ENCODE peak calls at places on chromosome 1, in eight cellular contexts. N, P, D, X, O, H, Q and U are unnamed samples.
A peak's percentile ranks its signal among the peaks of the same experiment; 100 is the strongest.

GRCh38 chr1:47224676-47225399 is 7.2 kb downstream of the TAL1 start:
- DNase-seq in N (no peak), P (no peak), D (no peak), X (no peak), O (no peak), H (no peak), Q (no peak), U (no peak)

GRCh38 chr1:154353460-154353904 is 28.2 kb downstream of the ATP8B2 start:
- DNase-seq in N (no peak), P (peak; percentile 54), D (peak; percentile 44), X (no peak), O (peak; percentile 51), H (no peak), Q (no peak), U (peak; percentile 72)

GRCh38 chr1:21956720-21957552 is 19.8 kb upstream of the HSPG2 start:
- DNase-seq in N (no peak), P (peak; percentile 47), D (peak; percentile 66), X (peak; percentile 81), O (peak; percentile 89), H (no peak), Q (no peak), U (peak; percentile 73)

GRCh38 chr1:55560246-55560645 is 345.1 kb upstream of the USP24 start:
- DNase-seq in N (no peak), P (peak; percentile 18), D (no peak), X (no peak), O (no peak), H (no peak), Q (no peak), U (no peak)

GRCh38 chr1:17507916-17508315 is 31.6 kb upstream of the ARHGEF10L start:
- DNase-seq in N (no peak), P (no peak), D (peak; percentile 39), X (no peak), O (no peak), H (no peak), Q (no peak), U (no peak)

GRCh38 chr1:116569776-116570357 is 959 bp downstream of the CD58 start:
- DNase-seq in N (peak; percentile 19), P (no peak), D (peak; percentile 80), X (peak; percentile 72), O (peak; percentile 58), H (no peak), Q (no peak), U (peak; percentile 63)

GRCh38 chr1:25724986-25725385 is 75.0 kb upstream of the SELENON start:
- DNase-seq in N (no peak), P (no peak), D (no peak), X (no peak), O (no peak), H (no peak), Q (no peak), U (no peak)

GRCh38 chr1:45340816-45341215 is 576 bp upstream of the MUTYH start:
- DNase-seq in N (no peak), P (no peak), D (no peak), X (no peak), O (no peak), H (no peak), Q (no peak), U (no peak)

GRCh38 chr1:151072224-151072623 is 1.7 kb downstream of the GABPB2 start:
- DNase-seq in N (no peak), P (no peak), D (no peak), X (no peak), O (no peak), H (no peak), Q (no peak), U (no peak)

GRCh38 chr1:57485643-57486042 is 61.8 kb upstream of the DAB1 start:
- DNase-seq in N (no peak), P (peak; percentile 76), D (no peak), X (no peak), O (no peak), H (no peak), Q (no peak), U (no peak)

GRCh38 chr1:28247603-28248272 is 11.6 kb upstream of the SESN2 start:
- DNase-seq in N (no peak), P (no peak), D (peak; percentile 21), X (no peak), O (no peak), H (no peak), Q (no peak), U (no peak)

GRCh38 chr1:28249879-28250295 is 9.4 kb upstream of the SESN2 start:
- DNase-seq in N (no peak), P (no peak), D (no peak), X (no peak), O (no peak), H (no peak), Q (no peak), U (no peak)

GRCh38 chr1:28246427-28246832 is 10.5 kb downstream of the ATP5IF1 start:
- DNase-seq in N (no peak), P (peak; percentile 47), D (peak; percentile 38), X (no peak), O (no peak), H (no peak), Q (no peak), U (no peak)

GRCh38 chr1:28249013-28249870 is 10.1 kb upstream of the SESN2 start:
- DNase-seq in N (no peak), P (peak; percentile 70), D (peak; percentile 50), X (peak; percentile 79), O (peak; percentile 80), H (no peak), Q (peak; percentile 65), U (peak; percentile 94)

DNA sequence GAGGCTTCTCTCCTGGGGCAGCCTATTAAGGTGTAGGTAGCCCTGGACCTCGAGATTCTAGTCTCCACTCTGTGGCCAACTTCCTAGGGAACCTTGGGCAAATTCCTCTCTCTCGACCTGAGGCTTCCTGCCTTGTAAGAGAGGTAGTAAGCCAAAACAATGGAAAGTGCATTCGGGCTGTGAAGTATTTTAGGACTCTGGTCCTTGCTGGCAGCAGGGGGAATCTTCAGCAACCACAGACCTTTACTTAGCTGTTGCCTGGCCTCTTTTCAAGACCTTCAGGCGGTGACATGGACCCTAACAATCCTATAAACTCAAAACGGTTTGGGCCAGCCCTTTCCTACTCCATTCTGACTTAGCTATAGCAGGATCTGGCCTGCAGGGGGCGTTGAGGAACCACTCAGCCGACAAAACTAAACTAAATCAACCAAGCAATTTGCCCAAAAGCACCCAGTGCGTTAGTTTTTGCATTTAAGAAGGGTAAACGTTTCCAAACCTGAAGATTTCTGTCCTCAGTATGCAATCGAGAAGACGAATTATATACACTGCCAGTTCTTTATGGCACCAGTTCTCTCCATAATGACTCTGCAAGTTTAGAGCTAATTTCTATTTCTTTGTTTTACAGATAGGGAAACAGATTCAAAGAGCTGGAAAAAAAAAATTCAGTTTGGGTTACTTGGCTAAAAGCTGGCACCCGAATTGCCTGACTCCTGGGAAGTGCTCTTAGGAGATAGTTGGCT is 10.9 kb upstream of the SESN2 start:
- DNase-seq in N (peak; percentile 77), P (peak; percentile 80), D (peak; percentile 89), X (peak; percentile 91), O (peak; percentile 88), H (no peak), Q (peak; percentile 59), U (peak; percentile 76)
- TF ChIP-seq POLR2A in N (no peak), P (no peak), D (no peak), X (no peak), O (no peak), H (no peak), Q (no peak), U (no peak)

GRCh38 chr1:209714338-209714737 is 9.7 kb downstream of the HSD11B1 start:
- DNase-seq in N (no peak), P (no peak), D (no peak), X (no peak), O (no peak), H (no peak), Q (no peak), U (no peak)
- H3K36me3 ChIP-seq in N (no peaks in the 10 kb centered on the region), P (no peaks in the 10 kb centered on the region), D (no peaks in the 10 kb centered on the region), X (no peaks in the 10 kb centered on the region), O (no peaks in the 10 kb centered on the region), H (no peaks in the 10 kb centered on the region), Q (no peaks in the 10 kb centered on the region), U (no peaks in the 10 kb centered on the region)

GRCh38 chr1:23577056-23577985 is 18.0 kb upstream of the ID3 start:
- DNase-seq in N (no peak), P (peak; percentile 95), D (no peak), X (peak; percentile 76), O (no peak), H (no peak), Q (no peak), U (no peak)
- TF ChIP-seq POLR2A in N (no peak), P (peak; percentile 87), D (no peak), X (no peak), O (no peak), H (no peak), Q (no peak), U (peak; percentile 30)

GRCh38 chr1:89060091-89060490 is 4.9 kb downstream of the GBP1 start:
- DNase-seq in N (no peak), P (no peak), D (no peak), X (no peak), O (no peak), H (no peak), Q (no peak), U (no peak)
- H3K36me3 ChIP-seq in N (no peaks in the 10 kb centered on the region), P (peaks cover 31% of the 10 kb centered on the region), D (peaks cover 31% of the 10 kb centered on the region), X (peaks cover 18% of the 10 kb centered on the region), O (peaks cover 49% of the 10 kb centered on the region), H (no peaks in the 10 kb centered on the region), Q (no peaks in the 10 kb centered on the region), U (no peaks in the 10 kb centered on the region)

GRCh38 chr1:27353166-27353565 is 11.3 kb downstream of the SYTL1 start:
- DNase-seq in N (no peak), P (no peak), D (no peak), X (no peak), O (no peak), H (no peak), Q (no peak), U (no peak)
- TF ChIP-seq POLR2A in N (no peak), P (no peak), D (no peak), X (no peak), O (no peak), H (no peak), Q (no peak), U (no peak)

GRCh38 chr1:207352560-207352959 is 31.1 kb downstream of the CD55 start:
- DNase-seq in N (no peak), P (no peak), D (no peak), X (no peak), O (no peak), H (no peak), Q (no peak), U (no peak)
- H3K36me3 ChIP-seq in N (no peaks in the 10 kb centered on the region), P (no peaks in the 10 kb centered on the region), D (peaks cover 13% of the 10 kb centered on the region), X (no peaks in the 10 kb centered on the region), O (peaks cover 24% of the 10 kb centered on the region), H (no peaks in the 10 kb centered on the region), Q (peaks cover 13% of the 10 kb centered on the region), U (no peaks in the 10 kb centered on the region)

GRCh38 chr1:201285846-201286245 is 2.5 kb downstream of the PKP1 start:
- DNase-seq in N (no peak), P (no peak), D (no peak), X (peak; percentile 12), O (no peak), H (no peak), Q (no peak), U (no peak)
- TF ChIP-seq POLR2A in N (no peak), P (no peak), D (no peak), X (no peak), O (no peak), H (no peak), Q (no peak), U (no peak)